ENCODE peak calls at places on chromosomes 16 and 17, in four cellular contexts. E, Y, N and T are unnamed samples.

GRCh38 chr17:80636356-80637285 is 92.0 kb downstream of the RPTOR start:
- DNase-seq in N (no peak), E (no peak), Y (no peak), T (no peak)

GRCh38 chr17:69287168-69287567 is 39.8 kb downstream of the ABCA5 start:
- DNase-seq in Y (no peak), E (peak), N (no peak), T (no peak)

GRCh38 chr17:3815925-3816324 is 14.9 kb upstream of the ITGAE start:
- DNase-seq in Y (no peak), N (no peak), E (no peak), T (no peak)

GRCh38 chr17:64736804-64737492 is 74.8 kb upstream of the SMURF2 start:
- DNase-seq in N (no peak), Y (peak), E (peak), T (no peak)

GRCh38 chr17:17063546-17064122 is 21.4 kb downstream of the MPRIP start:
- DNase-seq in E (no peak), Y (no peak), N (no peak), T (no peak)

GRCh38 chr17:76473541-76473985 is 6.2 kb downstream of the AANAT start:
- DNase-seq in N (no peak), E (no peak), Y (peak), T (no peak)

GRCh38 chr17:34275881-34276280 is 5.9 kb downstream of the CCL7 start:
- DNase-seq in Y (no peak), N (no peak), E (peak), T (no peak)

GRCh38 chr17:45410144-45411091 is 22.3 kb downstream of the ARHGAP27 start:
- DNase-seq in E (no peak), Y (peak), N (no peak), T (no peak)

GRCh38 chr17:79612468-79613194 is 1.8 kb upstream of the RBFOX3 start:
- DNase-seq in Y (peak), E (peak), N (peak), T (no peak)

GRCh38 chr17:50380369-50381259 is 7.6 kb downstream of the EME1 start:
- DNase-seq in E (no peak), Y (no peak), N (no peak), T (no peak)

GRCh38 chr17:78174332-78174869 is 6.0 kb downstream of the SYNGR2 start:
- DNase-seq in Y (no peak), N (no peak), E (no peak), T (peak)

GRCh38 chr16:85778873-85779272 is 20.5 kb downstream of the EMC8 start:
- DNase-seq in E (no peak), Y (no peak), N (no peak), T (no peak)

GRCh38 chr17:11272191-11272590 is 31.2 kb downstream of the SHISA6 start:
- DNase-seq in E (no peak), N (no peak), Y (no peak), T (no peak)

GRCh38 chr16:1708768-1709180 is 2.8 kb downstream of the MAPK8IP3 start:
- DNase-seq in Y (no peak), E (peak), N (no peak), T (no peak)

GRCh38 chr17:7138800-7139381 is 24.3 kb upstream of the ASGR2 start:
- DNase-seq in N (no peak), Y (no peak), E (no peak), T (no peak)

GRCh38 chr16:67767953-67768352 is 38.4 kb downstream of the RANBP10 start:
- DNase-seq in E (peak), Y (no peak), N (no peak), T (no peak)

GRCh38 chr17:83096401-83097220 is 17.2 kb downstream of the METRNL start:
- DNase-seq in N (no peak), Y (no peak), E (no peak), T (no peak)

GRCh38 chr17:80559688-80560290 is 15.2 kb downstream of the RPTOR start:
- DNase-seq in E (peak), Y (no peak), N (no peak), T (no peak)

GRCh38 chr17:61161615-61162134 is 238.0 kb upstream of the TBX2 start:
- DNase-seq in Y (no peak), N (no peak), E (no peak), T (no peak)

GRCh38 chr16:5017678-5017969 is 16.1 kb downstream of the NAGPA start:
- DNase-seq in N (no peak), Y (no peak), E (no peak), T (no peak)

GRCh38 chr16:24681793-24682192 is 47.7 kb upstream of the TNRC6A start:
- DNase-seq in N (no peak), Y (no peak), E (peak), T (no peak)

GRCh38 chr16:29811896-29812665 is at the start of gene PRRT2:
- DNase-seq in Y (peak), N (peak), E (peak), T (no peak)

GRCh38 chr16:31148281-31148728 is 1.6 kb downstream of the PRSS36 start:
- DNase-seq in N (no peak), E (no peak), Y (no peak), T (no peak)

GRCh38 chr17:48001187-48001586 is 30.3 kb downstream of the CDK5RAP3 start:
- DNase-seq in Y (no peak), E (no peak), N (no peak), T (no peak)

GRCh38 chr17:48004973-48005372 is 32.6 kb downstream of the COPZ2 start:
- DNase-seq in Y (no peak), N (no peak), E (no peak), T (no peak)

GRCh38 chr17:48003686-48004120 is 32.8 kb downstream of the CDK5RAP3 start:
- DNase-seq in N (no peak), E (no peak), Y (no peak), T (no peak)

GRCh38 chr17:48002208-48002919 is 31.5 kb downstream of the CDK5RAP3 start:
- DNase-seq in Y (no peak), E (peak), N (no peak), T (no peak)

DNA sequence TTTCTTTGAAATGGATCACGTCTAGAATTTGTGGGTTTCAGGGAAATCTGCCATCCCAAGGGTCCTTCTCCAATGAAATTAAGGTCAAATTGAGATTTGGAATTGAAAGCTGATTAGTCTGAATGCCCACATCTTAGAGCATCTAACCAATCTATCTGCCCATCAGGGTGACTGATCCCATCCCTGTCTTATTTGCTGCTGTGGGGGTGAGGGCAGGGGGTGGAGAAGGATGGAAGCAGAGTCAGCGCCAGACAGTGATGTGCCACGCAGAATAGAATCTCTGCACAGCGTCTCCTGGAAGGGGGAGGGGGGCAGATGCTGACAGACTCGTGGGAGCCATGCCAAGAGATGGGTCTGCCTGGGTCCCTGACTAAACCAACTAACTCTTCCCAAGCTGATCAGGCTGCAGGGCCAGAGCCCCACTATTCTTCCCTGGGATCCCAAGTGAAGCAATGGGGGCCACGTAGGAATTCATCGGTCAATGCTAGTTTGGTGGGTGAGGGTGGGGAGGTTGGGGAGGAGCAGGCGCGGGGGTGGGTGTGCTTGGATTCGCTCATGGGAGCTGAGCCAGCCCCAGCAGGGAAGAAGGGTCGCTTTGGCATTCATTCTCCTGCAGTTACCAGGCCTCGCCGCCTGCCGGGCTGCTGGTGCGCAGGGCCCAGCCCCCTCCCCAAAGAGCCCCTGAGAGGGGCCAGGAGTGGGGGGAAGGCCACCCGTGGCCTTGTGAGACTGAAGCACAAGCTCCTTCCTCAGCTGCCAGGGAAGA is 32.2 kb downstream of the CDK5RAP3 start:
- DNase-seq in Y (no peak), E (no peak), N (no peak), T (no peak)
- TF ChIP-seq CTCF in Y (no peak), E (no peak), N (no peak), T (no peak)

GRCh38 chr17:67881083-67881482 is 55.8 kb downstream of the BPTF start:
- DNase-seq in Y (no peak), E (no peak), N (no peak), T (no peak)
- TF ChIP-seq CTCF in Y (no peak), E (no peak), N (no peak), T (no peak)

DNA sequence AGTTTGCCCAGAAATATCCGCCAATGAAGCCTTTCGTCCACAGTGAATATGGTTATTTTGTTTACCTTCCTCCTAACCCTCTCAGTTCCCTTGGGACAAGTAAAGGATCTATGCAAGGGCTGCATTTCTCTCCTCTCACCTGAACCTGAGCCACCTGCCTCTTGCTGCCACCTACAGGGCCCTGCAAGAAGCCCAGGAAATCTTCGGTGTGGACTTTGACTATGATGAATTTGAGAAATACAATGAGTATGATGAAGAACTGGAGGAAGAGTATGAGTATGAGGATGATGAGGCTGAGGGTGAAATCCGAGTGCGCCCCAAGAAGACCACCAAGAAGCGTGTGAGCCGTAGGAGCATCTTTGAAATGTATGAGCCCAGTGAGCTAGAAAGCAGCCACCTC is 14.0 kb downstream of the SUPT6H start:
- DNase-seq in E (no peak), Y (no peak), N (no peak), T (no peak)
- TF ChIP-seq CTCF in E (no peak), Y (peak), N (no peak), T (no peak)

GRCh38 chr17:9575381-9576072 is at the start of gene STX8:
- DNase-seq in N (peak), Y (peak), E (peak), T (peak)

GRCh38 chr17:9577402-9577709 is 914 bp downstream of the CFAP52 start:
- DNase-seq in N (no peak), E (peak), Y (no peak), T (no peak)

GRCh38 chr17:9571201-9571600 is 4.4 kb downstream of the STX8 start:
- DNase-seq in N (no peak), Y (no peak), E (no peak), T (no peak)

DNA sequence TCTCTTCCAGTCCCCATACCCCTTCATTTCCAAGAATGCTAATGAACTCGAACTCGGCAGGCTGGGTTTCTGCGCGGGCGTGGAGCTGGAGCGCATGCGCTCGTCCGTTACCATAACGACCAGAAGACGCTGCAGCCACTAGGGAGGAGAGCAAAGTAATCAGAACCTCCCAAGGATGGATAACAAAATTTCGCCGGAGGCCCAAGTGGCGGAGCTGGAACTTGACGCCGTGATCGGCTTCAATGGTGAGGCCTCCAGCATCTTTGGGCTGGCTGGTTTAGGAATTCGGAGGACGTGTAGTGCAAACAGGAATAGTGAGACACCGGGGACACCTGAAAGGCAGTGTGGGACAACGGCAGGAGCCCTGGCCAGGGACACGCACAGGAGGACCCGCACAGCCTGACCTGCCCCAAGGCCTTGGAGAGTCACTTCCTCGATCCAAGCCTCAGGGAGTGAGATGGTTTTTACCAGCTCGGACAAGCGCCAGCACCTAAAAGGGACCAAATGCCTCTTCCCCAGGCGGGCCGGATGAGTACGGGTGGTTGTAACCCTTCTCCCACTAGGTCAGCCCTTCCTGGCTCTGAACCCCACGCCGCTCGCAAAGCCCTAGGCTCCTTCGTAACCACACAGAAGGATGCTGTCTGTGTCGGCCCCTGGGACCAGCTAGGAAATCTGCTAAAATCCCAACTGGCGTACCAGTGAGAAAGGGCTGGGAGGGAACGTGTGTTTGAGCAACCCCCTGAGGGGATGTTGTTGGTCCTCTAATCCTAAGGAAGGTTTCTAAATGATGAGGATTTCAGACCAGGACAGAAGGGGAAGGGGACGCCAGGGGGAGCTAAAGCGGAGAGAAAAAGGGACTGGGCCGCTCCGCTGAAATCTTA is at the start of gene CFAP52:
- DNase-seq in E (peak), N (peak), Y (peak), T (peak)
- TF ChIP-seq CTCF in E (peak), N (peak), Y (peak), T (no peak)

DNA sequence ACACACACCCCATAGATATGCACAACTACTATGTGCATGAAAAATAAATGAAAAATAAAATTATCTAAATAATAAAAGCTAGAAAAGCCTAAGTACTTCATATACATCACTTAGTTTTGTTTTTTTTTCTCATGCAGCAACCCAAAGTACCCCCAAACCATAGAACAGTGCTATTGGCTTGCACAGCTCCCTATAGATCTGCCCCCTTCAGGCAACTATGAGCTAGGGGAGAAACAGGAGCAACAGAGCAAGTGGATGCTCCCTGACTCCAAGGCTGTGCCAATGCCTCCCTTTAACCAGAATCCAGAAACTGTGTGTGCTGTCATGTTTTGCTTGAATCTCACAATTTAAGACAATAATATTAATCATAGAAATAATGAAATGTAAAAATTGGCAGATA is 605.5 kb downstream of the TOX3 start:
- DNase-seq in E (no peak), Y (no peak), N (no peak), T (no peak)
- TF ChIP-seq CTCF in E (no peak), Y (no peak), N (no peak), T (no peak)

GRCh38 chr16:3164121-3164991 is 23.6 kb upstream of the OR1F1 start:
- DNase-seq in Y (no peak), E (no peak), N (no peak), T (no peak)
- TF ChIP-seq CTCF in Y (no peak), E (no peak), N (no peak), T (no peak)

GRCh38 chr17:35765086-35765710 is 4.5 kb downstream of the C17orf50 start:
- DNase-seq in Y (no peak), N (no peak), E (no peak), T (no peak)

GRCh38 chr17:35766489-35766877 is 5.8 kb downstream of the C17orf50 start:
- DNase-seq in N (no peak), E (no peak), Y (no peak), T (no peak)

GRCh38 chr17:35768796-35769195 is 8.1 kb downstream of the C17orf50 start:
- DNase-seq in E (no peak), Y (no peak), N (no peak), T (no peak)

GRCh38 chr17:35765731-35766488 is 5.2 kb downstream of the C17orf50 start:
- DNase-seq in Y (no peak), N (no peak), E (no peak), T (no peak)

GRCh38 chr17:35766903-35767510 is 6.3 kb downstream of the C17orf50 start:
- DNase-seq in E (peak), N (no peak), Y (peak), T (no peak)
- TF ChIP-seq CTCF in E (peak), N (no peak), Y (peak), T (no peak)

DNA sequence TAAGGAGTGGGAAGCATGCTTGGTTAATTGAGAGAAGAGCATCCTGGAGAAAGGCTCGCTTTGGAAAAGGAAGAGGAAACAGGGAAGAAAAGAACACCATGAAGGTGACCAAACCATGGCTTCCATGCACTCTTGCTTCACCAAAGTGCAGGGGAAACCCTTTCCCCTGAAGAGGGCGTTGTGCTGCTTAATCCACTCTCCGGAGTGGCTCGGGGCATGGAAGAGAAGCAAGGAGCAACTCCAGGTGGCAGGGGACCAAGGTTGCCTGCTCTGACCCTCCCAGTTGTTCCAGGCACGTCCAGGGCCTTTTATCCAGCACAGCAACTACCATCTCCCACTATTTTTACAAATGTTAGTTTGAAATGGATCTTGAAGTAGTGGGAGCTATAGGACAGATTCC is 108.1 kb downstream of the STX8 start:
- DNase-seq in N (no peak), E (no peak), Y (no peak), T (no peak)
- TF ChIP-seq CTCF in N (no peak), E (peak), Y (peak), T (no peak)

DNA sequence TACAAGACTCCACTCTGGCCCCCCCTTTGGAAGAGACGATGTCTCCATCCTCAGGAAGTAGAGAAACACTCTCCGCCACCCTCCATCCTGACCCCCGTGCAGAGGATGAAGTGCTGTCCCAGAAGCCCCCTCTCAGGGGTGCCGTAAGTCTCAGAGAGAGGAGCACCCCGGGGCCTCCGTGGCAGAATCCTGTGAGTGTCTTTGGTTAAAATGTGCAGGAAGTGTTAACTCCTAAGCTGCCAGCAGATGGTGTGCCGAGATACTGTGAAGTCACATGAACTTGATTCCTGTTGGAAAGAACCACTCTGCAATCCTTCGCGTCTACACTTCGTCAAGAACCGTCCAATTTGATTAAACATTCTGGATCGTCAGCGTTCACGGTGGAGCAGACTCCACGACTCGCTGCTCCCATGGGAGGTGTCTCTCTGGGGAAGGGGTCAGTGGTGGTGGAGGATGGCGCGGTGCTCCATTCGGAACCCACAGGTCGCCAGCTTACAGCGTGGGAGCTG is 5.6 kb downstream of the BANP start:
- DNase-seq in N (no peak), E (peak), Y (peak), T (no peak)
- TF ChIP-seq CTCF in N (peak), E (peak), Y (peak), T (no peak)

DNA sequence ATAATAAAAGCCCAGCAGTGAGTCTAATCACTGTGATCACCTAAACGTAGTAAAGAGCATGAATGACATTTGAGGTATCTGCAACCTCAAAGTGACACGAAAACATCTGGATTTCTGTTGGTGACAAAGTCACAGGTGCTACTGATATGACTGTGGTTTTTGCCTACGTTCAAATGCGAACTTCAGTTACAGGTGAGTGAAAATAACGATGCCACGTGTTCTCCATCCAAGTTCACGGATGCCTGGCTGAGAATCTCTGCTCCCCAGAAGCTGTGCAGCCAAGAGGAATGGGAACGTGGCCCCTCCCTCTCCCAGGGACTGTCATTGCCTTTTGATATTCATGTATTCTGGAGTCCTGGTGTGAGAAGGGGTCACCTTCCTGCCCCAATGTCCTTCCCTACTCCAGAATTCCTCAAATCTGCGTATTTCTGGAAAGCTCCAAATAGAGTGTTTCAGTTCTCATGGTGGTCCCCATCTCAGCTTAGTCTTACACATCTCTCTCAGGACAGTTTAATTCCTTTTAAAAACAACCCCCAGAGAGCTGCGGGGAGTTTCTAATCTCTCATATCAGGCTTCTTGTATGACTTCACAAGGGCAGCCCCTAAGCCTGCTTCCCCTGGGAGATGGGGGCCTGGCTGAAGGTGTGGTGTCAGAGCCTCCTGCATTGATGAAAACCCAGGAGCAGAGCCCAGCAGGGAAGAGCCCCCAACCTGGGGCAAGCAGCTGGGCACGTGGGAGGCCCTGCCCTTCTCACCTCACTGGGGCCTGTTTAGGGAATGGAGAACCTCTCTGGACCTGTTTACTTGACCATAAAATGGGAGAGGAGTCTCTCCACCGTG is 25.8 kb downstream of the PIK3R5 start:
- DNase-seq in E (no peak), Y (peak), N (no peak), T (no peak)
- TF ChIP-seq CTCF in E (no peak), Y (no peak), N (no peak), T (no peak)